ENCODE peak calls at places on chromosome 1, in four cellular contexts. Q is tibial artery; N is breast epithelium; R is naive thymus-derived CD4-positive, alpha-beta T cell. Y is an unnamed sample.

GRCh38 chr1:20494609-20495311 is 8.8 kb upstream of the CAMK2N1 start:
- DNase-seq in Q (no peak), N (no peak), R (no peak), Y (no peak)

GRCh38 chr1:19452221-19452663 is 33.1 kb downstream of the CAPZB start:
- DNase-seq in Q (peak; percentile 83), N (no peak), R (no peak), Y (peak; percentile 93)

GRCh38 chr1:117828206-117828605 is 101.2 kb downstream of the GDAP2 start:
- DNase-seq in Q (peak; percentile 81), N (no peak), R (no peak), Y (peak; percentile 92)

GRCh38 chr1:6490181-6491075 is 1.0 kb downstream of the PLEKHG5 start:
- DNase-seq in Q (no peak), N (no peak), R (peak; percentile 41), Y (no peak)

GRCh38 chr1:143672983-143673382 is 298.8 kb downstream of the FAM72C start:
- DNase-seq in Q (no peak), N (no peak), R (no peak), Y (no peak)

GRCh38 chr1:168671782-168672181 is 57.2 kb downstream of the DPT start:
- DNase-seq in Q (no peak), N (no peak), R (no peak), Y (no peak)

GRCh38 chr1:90729484-90730246 is 12.6 kb upstream of the BARHL2 start:
- DNase-seq in Q (no peak), N (no peak), R (no peak), Y (no peak)

GRCh38 chr1:17207540-17207939 is 2.6 kb downstream of the PADI1 start:
- DNase-seq in Q (no peak), N (no peak), R (no peak), Y (no peak)

GRCh38 chr1:180981596-180982387 is 40.9 kb downstream of the STX6 start:
- DNase-seq in Q (no peak), N (no peak), R (peak; percentile 62), Y (no peak)

GRCh38 chr1:202154766-202155477 is 5.5 kb downstream of the PTPN7 start:
- DNase-seq in Q (no peak), N (no peak), R (peak; percentile 47), Y (no peak)

GRCh38 chr1:180170569-180170968 is 15.9 kb downstream of the QSOX1 start:
- DNase-seq in Q (no peak), N (no peak), R (no peak), Y (no peak)

GRCh38 chr1:172137703-172138102 is 282.8 kb upstream of the C1orf105 start:
- DNase-seq in Q (no peak), N (no peak), R (no peak), Y (no peak)

GRCh38 chr1:43054961-43055360 is 96.3 kb upstream of the SLC2A1 start:
- DNase-seq in Q (no peak), N (no peak), R (no peak), Y (no peak)

DNA sequence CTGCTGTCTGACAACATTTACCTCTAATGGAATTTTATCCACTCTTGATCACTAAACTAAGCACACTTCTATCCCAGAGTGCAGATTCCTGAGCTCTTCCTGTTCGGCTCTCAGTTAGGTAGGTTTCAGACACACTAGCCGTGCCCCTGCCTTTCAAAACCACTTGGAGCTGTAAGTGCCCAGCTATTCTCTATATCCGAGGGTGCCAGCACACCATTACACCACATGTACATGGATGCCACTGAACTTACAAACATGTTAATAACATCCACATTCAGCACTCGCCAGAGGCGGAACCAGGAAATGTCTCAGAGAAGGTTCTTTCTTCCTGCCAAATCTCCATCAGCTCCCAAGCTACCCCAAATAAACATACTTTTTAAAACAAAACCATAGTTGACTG is 78.5 kb upstream of the CTTNBP2NL start:
- DNase-seq in Q (peak; percentile 24), N (no peak), R (no peak), Y (no peak)
- H3K27ac ChIP-seq in Q (peak overlapping the region; percentile 56), N (peak overlapping the region; percentile 40), R (no peak overlapping the region), Y (no peak overlapping the region)

GRCh38 chr1:162753998-162754585 is 36.4 kb upstream of the HSD17B7 start:
- DNase-seq in Q (no peak), N (no peak), R (no peak), Y (no peak)

GRCh38 chr1:162757476-162757875 is 33.0 kb upstream of the HSD17B7 start:
- DNase-seq in Q (no peak), N (no peak), R (no peak), Y (no peak)

GRCh38 chr1:162753001-162753658 is 37.4 kb upstream of the HSD17B7 start:
- DNase-seq in Q (no peak), N (peak; percentile 64), R (no peak), Y (no peak)

GRCh38 chr1:162756523-162756922 is 34.0 kb upstream of the HSD17B7 start:
- DNase-seq in Q (no peak), N (no peak), R (no peak), Y (no peak)

GRCh38 chr1:162755306-162755705 is 35.2 kb upstream of the HSD17B7 start:
- DNase-seq in Q (no peak), N (no peak), R (no peak), Y (no peak)
- H3K4me1 ChIP-seq in Q (no peaks in the 10 kb centered on the region), N (no peaks in the 10 kb centered on the region), R (no peaks in the 10 kb centered on the region), Y (no peaks in the 10 kb centered on the region)

GRCh38 chr1:204087893-204088528 is 15.1 kb downstream of the SOX13 start:
- DNase-seq in Q (peak; percentile 80), N (no peak), R (no peak), Y (peak; percentile 83)

GRCh38 chr1:204091066-204091465 is 18.2 kb downstream of the SOX13 start:
- DNase-seq in Q (no peak), N (no peak), R (no peak), Y (no peak)

GRCh38 chr1:204087181-204087892 is 14.4 kb downstream of the SOX13 start:
- DNase-seq in Q (no peak), N (no peak), R (no peak), Y (no peak)

GRCh38 chr1:204089044-204089751 is 16.3 kb downstream of the SOX13 start:
- DNase-seq in Q (peak; percentile 88), N (peak; percentile 89), R (no peak), Y (peak; percentile 83)

GRCh38 chr1:204088596-204088995 is 15.7 kb downstream of the SOX13 start:
- DNase-seq in Q (no peak), N (no peak), R (no peak), Y (no peak)
- H3K4me3 ChIP-seq in Q (peak overlapping the region; percentile 6), N (peak overlapping the region; percentile 47), R (no peak overlapping the region), Y (no peak overlapping the region)

GRCh38 chr1:208206092-208206698 is 38.0 kb downstream of the PLXNA2 start:
- DNase-seq in Q (no peak), N (no peak), R (no peak), Y (no peak)

GRCh38 chr1:208209286-208209685 is 34.9 kb downstream of the PLXNA2 start:
- DNase-seq in Q (no peak), N (peak; percentile 81), R (no peak), Y (no peak)

GRCh38 chr1:208207388-208208131 is 36.6 kb downstream of the PLXNA2 start:
- DNase-seq in Q (peak; percentile 69), N (peak; percentile 82), R (no peak), Y (no peak)

GRCh38 chr1:208209896-208210589 is 34.1 kb downstream of the PLXNA2 start:
- DNase-seq in Q (no peak), N (no peak), R (no peak), Y (no peak)

GRCh38 chr1:208208132-208208487 is 36.1 kb downstream of the PLXNA2 start:
- DNase-seq in Q (no peak), N (no peak), R (no peak), Y (no peak)
- H3K27ac ChIP-seq in Q (peak overlapping the region; percentile 78), N (peak overlapping the region; percentile 66), R (no peak overlapping the region), Y (peak overlapping the region; percentile 69)

GRCh38 chr1:213986925-213987250 is 885 bp upstream of the PROX1 start:
- DNase-seq in Q (no peak), N (no peak), R (no peak), Y (no peak)
- H3K4me1 ChIP-seq in Q (peaks cover 57% of the 10 kb centered on the region), N (peaks cover 9% of the 10 kb centered on the region), R (no peaks in the 10 kb centered on the region), Y (no peaks in the 10 kb centered on the region)

GRCh38 chr1:153699116-153699515 is 20.6 kb downstream of the NPR1 start:
- DNase-seq in Q (no peak), N (no peak), R (no peak), Y (no peak)

GRCh38 chr1:153699768-153700167 is 21.3 kb downstream of the NPR1 start:
- DNase-seq in Q (no peak), N (no peak), R (no peak), Y (no peak)

GRCh38 chr1:153697191-153697872 is 18.8 kb downstream of the NPR1 start:
- DNase-seq in Q (peak; percentile 68), N (no peak), R (no peak), Y (peak; percentile 90)

GRCh38 chr1:153697873-153698647 is 19.6 kb downstream of the NPR1 start:
- DNase-seq in Q (peak; percentile 80), N (no peak), R (no peak), Y (peak; percentile 94)

DNA sequence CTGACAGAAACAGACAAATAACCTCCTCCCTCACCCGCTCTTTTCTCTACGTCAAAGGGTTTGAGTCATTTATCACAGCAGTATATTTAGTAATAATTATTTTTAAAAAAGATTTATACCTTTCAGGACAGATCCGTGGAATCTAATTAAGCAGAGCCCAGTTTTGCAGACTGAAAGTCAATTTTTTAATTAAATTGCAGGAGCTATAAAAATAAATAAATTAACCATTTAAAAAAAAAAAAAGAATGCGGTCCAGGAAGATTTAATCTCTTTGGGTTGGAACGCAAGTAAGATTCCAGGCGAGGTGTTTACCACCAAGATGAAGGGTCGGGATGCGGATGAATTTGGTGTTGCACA is 20.1 kb downstream of the NPR1 start:
- DNase-seq in Q (no peak), N (no peak), R (no peak), Y (no peak)
- H3K4me3 ChIP-seq in Q (peak overlapping the region; percentile 7), N (no peak overlapping the region), R (no peak overlapping the region), Y (no peak overlapping the region)

GRCh38 chr1:228867951-228868730 is 132.9 kb downstream of the RHOU start:
- DNase-seq in Q (no peak), N (no peak), R (no peak), Y (no peak)
- H3K27ac ChIP-seq in Q (no peak overlapping the region), N (no peak overlapping the region), R (no peak overlapping the region), Y (no peak overlapping the region)